ENCODE peak calls at places on chromosomes 5 and 9, in four cellular contexts. G, X, I and W are unnamed samples.

GRCh38 chr9:121266906-121267650 is 884 bp upstream of the GSN start:
- DNase-seq in I (no peak), G (peak; percentile 24), X (no peak), W (peak; percentile 65)

GRCh38 chr5:159908201-159908940 is 7.9 kb upstream of the ADRA1B start:
- DNase-seq in I (no peak), G (no peak), X (no peak), W (no peak)

GRCh38 chr5:20105915-20106314 is 117.9 kb upstream of the CDH18 start:
- DNase-seq in G (no peak), X (no peak), I (no peak), W (no peak)

GRCh38 chr5:78750281-78750680 is 101.7 kb upstream of the LHFPL2 start:
- DNase-seq in X (no peak), I (no peak), G (no peak), W (no peak)

GRCh38 chr5:169942181-169942580 is 38.1 kb downstream of the INSYN2B start:
- DNase-seq in I (no peak), X (no peak), G (no peak), W (no peak)

GRCh38 chr5:59648949-59649921 is 244.3 kb downstream of the PDE4D start:
- DNase-seq in X (no peak), G (no peak), I (no peak), W (no peak)

GRCh38 chr5:124996023-124996763 is 249.8 kb upstream of the ZNF608 start:
- DNase-seq in G (no peak), I (no peak), X (no peak), W (no peak)

GRCh38 chr5:137733922-137734695 is 1.8 kb downstream of the KLHL3 start:
- DNase-seq in I (no peak), G (no peak), X (no peak), W (no peak)

GRCh38 chr5:61746836-61747575 is 414.9 kb downstream of the ZSWIM6 start:
- DNase-seq in I (no peak), G (no peak), X (no peak), W (no peak)

GRCh38 chr9:134438204-134438788 is 112.0 kb downstream of the RXRA start:
- DNase-seq in X (peak; percentile 13), I (no peak), G (no peak), W (no peak)

GRCh38 chr5:149966901-149967419 is 6.4 kb downstream of the SLC26A2 start:
- DNase-seq in X (no peak), I (no peak), G (no peak), W (no peak)

GRCh38 chr9:95511232-95511951 is 5.4 kb downstream of the PTCH1 start:
- DNase-seq in G (no peak), X (peak; percentile 66), I (peak; percentile 77), W (no peak)

GRCh38 chr9:133533878-133534277 is 626 bp upstream of the ADAMTSL2 start:
- DNase-seq in X (no peak), G (no peak), I (no peak), W (no peak)

GRCh38 chr9:122159925-122160246 is 178 bp downstream of the MORN5 start:
- DNase-seq in G (no peak), X (no peak), I (no peak), W (no peak)

GRCh38 chr5:149456597-149457392 is 77.7 kb upstream of the IL17B start:
- DNase-seq in X (no peak), I (no peak), G (no peak), W (peak; percentile 35)

GRCh38 chr5:132677191-132677590 is 3.4 kb downstream of the IL4 start:
- DNase-seq in X (no peak), G (no peak), I (no peak), W (no peak)

GRCh38 chr5:1736889-1737711 is 62.5 kb downstream of the MRPL36 start:
- DNase-seq in I (no peak), G (no peak), X (no peak), W (no peak)

GRCh38 chr9:37039065-37039464 is 5.0 kb upstream of the PAX5 start:
- DNase-seq in I (no peak), X (no peak), G (no peak), W (no peak)

GRCh38 chr5:21806943-21807342 is 1046.2 kb downstream of the CDH12 start:
- DNase-seq in I (no peak), X (no peak), G (no peak), W (no peak)

GRCh38 chr5:65412842-65413241 is 68.9 kb downstream of the ADAMTS6 start:
- DNase-seq in I (no peak), X (no peak), G (no peak), W (no peak)

GRCh38 chr5:19891658-19892057 is 96.3 kb downstream of the CDH18 start:
- DNase-seq in I (no peak), X (no peak), G (no peak), W (no peak)

GRCh38 chr9:78245401-78245800 is 9.5 kb downstream of the CEP78 start:
- DNase-seq in G (no peak), I (no peak), X (no peak), W (no peak)

GRCh38 chr9:89961616-89962341 is 357.0 kb downstream of the GADD45G start:
- DNase-seq in I (no peak), G (no peak), X (no peak), W (no peak)

GRCh38 chr9:91775011-91775707 is 174.9 kb downstream of the ROR2 start:
- DNase-seq in I (peak; percentile 32), G (peak; percentile 59), X (peak; percentile 69), W (peak; percentile 73)